ENCODE peak calls at places on chromosomes 16 and 17, in four cellular contexts. B, D, G and P are unnamed samples.

GRCh38 chr16:30356401-30357084 is 1.4 kb upstream of the CD2BP2 start:
- DNase-seq in B (peak; percentile 29), D (no peak), G (peak; percentile 34), P (no peak)

GRCh38 chr17:82228842-82229685 is at the start of gene SLC16A3:
- DNase-seq in B (peak; percentile 78), D (peak; percentile 55), G (peak; percentile 42), P (no peak)

GRCh38 chr17:10022416-10022815 is 117.3 kb upstream of the RCVRN start:
- DNase-seq in B (peak; percentile 33), D (no peak), G (no peak), P (no peak)

GRCh38 chr17:3917391-3917931 is 1.2 kb upstream of the P2RX1 start:
- DNase-seq in B (peak; percentile 81), D (no peak), G (no peak), P (no peak)

GRCh38 chr17:61205931-61206330 is 193.7 kb upstream of the TBX2 start:
- DNase-seq in B (no peak), D (no peak), G (no peak), P (no peak)

GRCh38 chr16:84725481-84726078 is 25.8 kb downstream of the USP10 start:
- DNase-seq in B (no peak), D (no peak), G (no peak), P (no peak)

GRCh38 chr17:81423698-81424071 is 28.4 kb downstream of the BAHCC1 start:
- DNase-seq in B (no peak), D (no peak), G (no peak), P (no peak)

GRCh38 chr16:22240023-22240697 is 34.1 kb downstream of the EEF2K start:
- DNase-seq in B (no peak), D (no peak), G (peak; percentile 56), P (no peak)

GRCh38 chr17:81833160-81833920 is at the start of gene MCRIP1:
- DNase-seq in B (peak; percentile 98), D (peak; percentile 94), G (peak; percentile 93), P (peak; percentile 37)

GRCh38 chr16:49027420-49027819 is 254.2 kb downstream of the CBLN1 start:
- DNase-seq in B (no peak), D (no peak), G (no peak), P (no peak)

GRCh38 chr16:84735846-84736586 is 36.2 kb downstream of the USP10 start:
- DNase-seq in B (peak; percentile 79), D (peak; percentile 27), G (no peak), P (no peak)

GRCh38 chr16:61926766-61927165 is 109.5 kb downstream of the CDH8 start:
- DNase-seq in B (no peak), D (no peak), G (no peak), P (no peak)

GRCh38 chr17:5437721-5438317 is 1.1 kb downstream of the C1QBP start:
- DNase-seq in B (no peak), D (no peak), G (no peak), P (no peak)

GRCh38 chr16:67158637-67159600 is 790 bp downstream of the TRADD start:
- DNase-seq in B (peak; percentile 59), D (peak; percentile 70), G (no peak), P (no peak)

GRCh38 chr17:32265192-32265895 is at the start of gene RHBDL3:
- DNase-seq in B (peak; percentile 57), D (no peak), G (peak; percentile 50), P (no peak)

GRCh38 chr17:14304876-14305636 is 4.2 kb downstream of the HS3ST3B1 start:
- DNase-seq in B (no peak), D (no peak), G (no peak), P (no peak)

GRCh38 chr16:48022496-48022895 is 133.3 kb downstream of the ABCC12 start:
- DNase-seq in B (no peak), D (no peak), G (no peak), P (no peak)

GRCh38 chr17:11898526-11899235 is 98.6 kb downstream of the ZNF18 start:
- DNase-seq in B (no peak), D (no peak), G (no peak), P (no peak)

GRCh38 chr16:57282510-57283213 is 1.8 kb downstream of the PLLP start:
- DNase-seq in B (peak; percentile 9), D (no peak), G (no peak), P (no peak)
- H3K27ac ChIP-seq in B (no peak overlapping the region), D (no peak overlapping the region), G (no peak overlapping the region), P (peak overlapping the region; percentile 93)

GRCh38 chr17:50057521-50057991 is 1.6 kb downstream of the ITGA3 start:
- DNase-seq in B (peak; percentile 24), D (no peak), G (peak; percentile 44), P (no peak)

GRCh38 chr17:50055055-50055425 is 870 bp upstream of the ITGA3 start:
- DNase-seq in B (peak; percentile 29), D (no peak), G (no peak), P (no peak)

GRCh38 chr17:50055426-50056216 is at the start of gene ITGA3:
- DNase-seq in B (peak; percentile 84), D (peak; percentile 53), G (peak; percentile 71), P (peak; percentile 67)

GRCh38 chr17:50056961-50057330 is 1.0 kb downstream of the ITGA3 start:
- DNase-seq in B (peak; percentile 41), D (no peak), G (no peak), P (no peak)

DNA sequence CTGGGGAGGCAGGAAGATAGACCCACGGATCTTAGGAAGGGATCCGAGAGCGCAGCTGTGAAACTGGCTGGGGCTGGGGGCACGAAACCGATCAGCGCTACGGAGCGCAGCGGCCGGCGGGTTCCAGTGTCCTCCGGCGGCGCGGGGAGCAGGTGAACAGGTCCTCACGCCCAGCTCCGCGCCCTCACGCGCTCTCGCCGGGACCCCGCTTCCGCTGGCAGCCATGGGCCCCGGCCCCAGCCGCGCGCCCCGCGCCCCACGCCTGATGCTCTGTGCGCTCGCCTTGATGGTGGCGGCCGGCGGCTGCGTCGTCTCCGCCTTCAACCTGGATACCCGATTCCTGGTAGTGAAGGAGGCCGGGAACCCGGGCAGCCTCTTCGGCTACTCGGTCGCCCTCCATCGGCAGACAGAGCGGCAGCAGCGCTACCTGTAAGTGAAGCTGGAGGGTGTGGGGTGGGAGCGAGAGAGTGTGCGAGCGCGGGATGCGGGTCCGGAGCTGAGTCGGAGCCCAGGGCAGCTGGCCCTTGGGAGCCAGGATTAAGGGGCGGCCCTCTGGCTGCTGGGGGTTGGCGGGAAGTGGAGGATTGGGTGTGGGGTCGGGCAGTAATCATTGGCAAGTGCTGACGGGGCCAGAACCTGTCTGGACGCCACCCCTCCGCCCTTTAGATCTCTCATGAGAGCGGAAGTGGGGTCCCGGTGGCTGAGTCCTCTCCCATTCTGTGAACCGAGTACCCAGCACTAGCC is 479 bp downstream of the ITGA3 start:
- DNase-seq in B (peak; percentile 71), D (peak; percentile 42), G (peak; percentile 68), P (no peak)
- H3K27ac ChIP-seq in B (peak overlapping the region; percentile 89), D (no peak overlapping the region), G (peak overlapping the region; percentile 91), P (no peak overlapping the region)

GRCh38 chr16:89431616-89432015 is 58.7 kb downstream of the ANKRD11 start:
- DNase-seq in B (no peak), D (no peak), G (no peak), P (no peak)

GRCh38 chr16:89431158-89431584 is 59.2 kb downstream of the ANKRD11 start:
- DNase-seq in B (no peak), D (no peak), G (no peak), P (no peak)

GRCh38 chr16:89426736-89427525 is 63.4 kb downstream of the ANKRD11 start:
- DNase-seq in B (no peak), D (no peak), G (no peak), P (no peak)

GRCh38 chr16:89434490-89434889 is 55.9 kb downstream of the ANKRD11 start:
- DNase-seq in B (no peak), D (no peak), G (no peak), P (no peak)

GRCh38 chr16:89430436-89431157 is 59.8 kb downstream of the ANKRD11 start:
- DNase-seq in B (no peak), D (no peak), G (no peak), P (no peak)
- H3K27ac ChIP-seq in B (no peak overlapping the region), D (no peak overlapping the region), G (no peak overlapping the region), P (no peak overlapping the region)

DNA sequence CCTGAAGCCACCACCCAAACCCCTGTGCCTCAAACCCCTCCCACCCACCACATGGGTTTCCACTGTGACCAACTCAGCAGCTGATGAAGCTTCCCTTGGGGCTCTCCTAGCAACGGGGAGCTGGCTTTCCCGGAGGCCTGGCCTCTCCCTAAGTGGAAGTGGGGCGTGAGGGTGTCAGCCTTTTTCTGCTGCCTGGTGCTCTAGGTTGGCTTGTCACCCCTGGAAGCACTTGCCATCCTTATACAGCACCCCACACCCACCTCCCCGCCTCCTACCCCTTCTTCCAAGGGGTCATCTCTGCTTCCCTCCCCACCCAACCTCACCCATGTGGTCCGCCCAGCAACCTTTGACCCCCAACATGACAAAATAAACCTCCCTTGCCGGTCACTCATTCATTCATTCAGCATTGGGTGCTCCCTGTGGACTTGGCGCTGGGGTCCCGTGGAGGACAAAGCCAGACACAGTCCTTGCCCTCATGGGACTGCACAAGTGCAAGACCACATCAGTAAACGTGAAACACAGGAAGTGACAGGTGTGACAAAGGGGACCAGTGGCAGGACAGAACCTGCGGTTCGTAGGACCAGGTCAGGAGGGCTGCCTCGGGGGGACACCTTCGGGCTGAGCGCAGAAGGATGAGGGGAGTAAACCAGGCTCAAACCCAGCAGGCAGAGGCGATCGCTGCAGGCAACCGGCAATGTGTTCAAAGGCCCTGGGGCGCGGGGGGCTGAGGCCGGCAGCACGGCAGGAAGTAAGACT is 185.2 kb downstream of the SEC14L1 start:
- DNase-seq in B (no peak), D (no peak), G (peak; percentile 32), P (no peak)
- H3K27ac ChIP-seq in B (peak overlapping the region; percentile 83), D (no peak overlapping the region), G (peak overlapping the region; percentile 98), P (no peak overlapping the region)

GRCh38 chr17:75831032-75831567 is 13.1 kb downstream of the UNC13D start:
- DNase-seq in B (no peak), D (no peak), G (no peak), P (no peak)

GRCh38 chr17:75832652-75833400 is 11.4 kb downstream of the UNC13D start:
- DNase-seq in B (no peak), D (peak; percentile 18), G (no peak), P (no peak)

GRCh38 chr17:75830168-75831031 is 13.8 kb downstream of the UNC13D start:
- DNase-seq in B (no peak), D (peak; percentile 19), G (no peak), P (no peak)

GRCh38 chr17:75834279-75834920 is 9.8 kb downstream of the UNC13D start:
- DNase-seq in B (no peak), D (no peak), G (no peak), P (peak; percentile 37)

GRCh38 chr17:75832164-75832651 is 12.0 kb downstream of the UNC13D start:
- DNase-seq in B (no peak), D (peak; percentile 13), G (peak; percentile 49), P (no peak)
- H3K27ac ChIP-seq in B (peak overlapping the region; percentile 21), D (peak overlapping the region; percentile 72), G (peak overlapping the region; percentile 22), P (no peak overlapping the region)

GRCh38 chr17:30597776-30598288 is 120.6 kb downstream of the GOSR1 start:
- DNase-seq in B (no peak), D (no peak), G (no peak), P (no peak)

GRCh38 chr17:30605027-30605426 is 127.8 kb downstream of the GOSR1 start:
- DNase-seq in B (no peak), D (no peak), G (no peak), P (no peak)

GRCh38 chr17:30600062-30600829 is 123.0 kb downstream of the GOSR1 start:
- DNase-seq in B (peak; percentile 89), D (peak; percentile 39), G (peak; percentile 70), P (peak; percentile 65)

GRCh38 chr17:30599424-30600061 is 122.3 kb downstream of the GOSR1 start:
- DNase-seq in B (no peak), D (no peak), G (no peak), P (no peak)

GRCh38 chr17:30600830-30601494 is 123.8 kb downstream of the GOSR1 start:
- DNase-seq in B (peak; percentile 37), D (peak; percentile 9), G (no peak), P (peak; percentile 42)
- H3K27ac ChIP-seq in B (peak overlapping the region; percentile 89), D (peak overlapping the region; percentile 57), G (peak overlapping the region; percentile 91), P (peak overlapping the region; percentile 52)